ENCODE peak calls at places on chromosomes 1 and 21, in four cellular contexts. B is GM12878, V is K562, R is H1. Z is an unnamed sample.

GRCh38 chr1:97006044-97006676 is 284.6 kb downstream of the PTBP2 start:
- DNase-seq in B (peak), V (no peak), R (no peak), Z (no peak)

GRCh38 chr1:28668191-28668955 is at the start of gene GMEB1:
- DNase-seq in B (peak), V (peak), R (no peak), Z (peak)

GRCh38 chr1:190169311-190170067 is 308.2 kb downstream of the BRINP3 start:
- DNase-seq in B (no peak), V (no peak), R (no peak), Z (no peak)

GRCh38 chr1:26361605-26362122 is 7.7 kb upstream of the CRYBG2 start:
- DNase-seq in B (no peak), V (no peak), R (no peak), Z (no peak)

GRCh38 chr1:220084460-220084859 is 5.1 kb downstream of the BPNT1 start:
- DNase-seq in B (no peak), V (no peak), R (no peak), Z (no peak)

GRCh38 chr1:17551755-17552234 is 12.3 kb downstream of the ARHGEF10L start:
- DNase-seq in B (no peak), V (no peak), R (no peak), Z (no peak)

GRCh38 chr1:91846007-91846620 is 39.8 kb downstream of the TGFBR3 start:
- DNase-seq in B (no peak), V (peak), R (no peak), Z (no peak)

GRCh38 chr1:12447301-12447700 is 170.7 kb downstream of the DHRS3 start:
- DNase-seq in B (no peak), V (no peak), R (no peak), Z (no peak)

GRCh38 chr1:108947871-108948525 is 15.3 kb downstream of the CLCC1 start:
- DNase-seq in B (no peak), V (no peak), R (no peak), Z (no peak)

GRCh38 chr21:29194847-29195246 is 64.4 kb downstream of the MAP3K7CL start:
- DNase-seq in B (no peak), V (no peak), R (no peak), Z (no peak)

GRCh38 chr1:230140221-230141001 is 73.4 kb downstream of the GALNT2 start:
- DNase-seq in B (no peak), V (no peak), R (no peak), Z (no peak)

GRCh38 chr21:29914326-29914725 is 25.5 kb downstream of the GRIK1 start:
- DNase-seq in B (no peak), V (no peak), R (no peak), Z (no peak)

GRCh38 chr1:155294520-155295182 is 6.6 kb downstream of the PKLR start:
- DNase-seq in B (no peak), V (no peak), R (no peak), Z (no peak)

GRCh38 chr1:39951951-39952350 is 3.0 kb upstream of the MFSD2A start:
- DNase-seq in B (no peak), V (no peak), R (no peak), Z (no peak)

GRCh38 chr1:93346472-93346991 is 825 bp downstream of the DR1 start:
- DNase-seq in B (no peak), V (peak), R (no peak), Z (no peak)

GRCh38 chr1:211742889-211743529 is 67.6 kb upstream of the NEK2 start:
- DNase-seq in B (no peak), V (no peak), R (no peak), Z (no peak)
- TF ChIP-seq EGR1 in B (no peak), V (no peak), R (no peak), Z (no peak)

GRCh38 chr1:30088594-30089556 is 634.5 kb downstream of the MATN1 start:
- DNase-seq in B (no peak), V (peak), R (no peak), Z (no peak)
- TF ChIP-seq EGR1 in B (no peak), V (no peak), R (no peak), Z (no peak)

GRCh38 chr1:150974580-150975478 is at the start of gene CERS2:
- DNase-seq in B (no peak), V (peak), R (no peak), Z (no peak)
- TF ChIP-seq EGR1 in B (no peak), V (no peak), R (no peak), Z (no peak)

DNA sequence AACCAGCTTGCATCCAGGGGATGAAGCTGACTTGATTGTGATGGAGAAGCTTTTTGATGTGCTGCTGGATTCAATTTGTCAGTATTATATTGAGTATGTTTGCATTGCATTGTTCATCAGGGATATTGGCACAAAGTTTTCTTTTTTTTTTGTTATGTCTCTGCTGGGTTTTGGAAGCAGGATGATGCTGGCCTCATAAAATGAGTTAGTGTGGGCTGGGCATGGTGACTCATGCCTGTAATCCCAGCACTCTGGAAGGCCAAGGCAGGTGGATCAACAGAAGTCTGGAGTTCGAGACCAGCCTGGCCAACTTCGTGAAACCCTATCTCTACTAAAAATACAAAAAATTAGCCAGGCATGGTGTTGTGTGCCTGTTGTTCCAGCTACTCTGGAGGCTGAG is 8.6 kb downstream of the OR2L3 start:
- DNase-seq in B (no peak), V (no peak), R (no peak), Z (no peak)
- TF ChIP-seq EGR1 in B (no peak), V (no peak), R (no peak), Z (no peak)

DNA sequence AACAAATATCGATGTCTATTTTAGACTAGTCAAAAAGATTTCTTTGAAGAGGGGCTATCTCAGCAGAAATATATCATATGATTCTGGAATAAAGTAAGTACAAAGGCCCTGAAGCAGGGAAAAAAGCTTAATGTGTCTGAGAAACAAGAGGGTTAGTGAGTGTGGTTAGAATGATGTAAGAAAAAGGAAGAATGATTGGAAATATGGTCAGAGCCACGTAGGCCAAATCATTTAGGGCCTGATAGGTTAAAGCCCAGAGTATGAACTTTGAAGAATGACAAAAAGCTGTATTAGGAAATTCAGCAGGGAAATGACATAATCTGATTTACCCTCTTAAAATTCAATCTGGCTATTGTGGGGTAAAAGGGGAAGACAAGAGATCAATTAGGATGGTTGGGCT is 69.0 kb upstream of the MUTYH start:
- DNase-seq in B (no peak), V (no peak), R (no peak), Z (no peak)
- TF ChIP-seq EGR1 in B (no peak), V (no peak), R (no peak), Z (no peak)

GRCh38 chr1:222711319-222712252 is 705 bp downstream of the AIDA start:
- DNase-seq in B (no peak), V (peak), R (no peak), Z (peak)
- TF ChIP-seq EGR1 in B (peak), V (peak), R (no peak), Z (peak)